ENCODE peak calls at places on chromosomes 3 and 15, in six cellular contexts. P is IMR-90, R is neuronal stem cell, D is trophoblast cell, A is H1, S is mesenchymal stem cell. W is an unnamed sample.

GRCh38 chr15:49456166-49456565 is 33.1 kb downstream of the FGF7 start:
- DNase-seq in D (no peak), R (no peak), P (no peak), A (no peak), S (no peak), W (no peak)

GRCh38 chr3:9168230-9168629 is 81.2 kb downstream of the SRGAP3 start:
- DNase-seq in D (no peak), R (no peak), P (no peak), S (no peak), A (no peak), W (peak)

GRCh38 chr3:135869439-135870105 is 96.0 kb upstream of the PPP2R3A start:
- DNase-seq in A (no peak), D (peak), R (no peak), S (no peak), P (peak), W (no peak)

GRCh38 chr3:32460031-32460749 is 42.5 kb downstream of the CMTM6 start:
- DNase-seq in P (no peak), R (peak), A (peak), S (no peak), D (no peak), W (peak)

GRCh38 chr3:87132801-87133200 is 94.3 kb upstream of the CHMP2B start:
- DNase-seq in P (no peak), D (no peak), A (no peak), R (no peak), S (no peak), W (no peak)

GRCh38 chr15:97960364-97961066 is at the start of gene ARRDC4:
- DNase-seq in S (peak), R (peak), D (peak), A (peak), P (peak), W (peak)

GRCh38 chr15:41559489-41560177 is 621 bp downstream of the TYRO3 start:
- DNase-seq in S (peak), P (no peak), A (peak), D (no peak), R (peak), W (peak)

GRCh38 chr15:25933456-25934158 is 70.5 kb upstream of the ATP10A start:
- DNase-seq in P (peak), S (peak), D (peak), A (peak), R (peak), W (peak)

GRCh38 chr15:82647045-82647834 is at the start of gene CPEB1:
- DNase-seq in A (peak), P (peak), D (no peak), R (no peak), S (peak), W (peak)

GRCh38 chr3:66186545-66186944 is 34.3 kb upstream of the SLC25A26 start:
- DNase-seq in A (no peak), P (no peak), D (no peak), R (no peak), S (no peak), W (no peak)
- H4K8ac ChIP-seq in A (no peak), P (no peak), D (no peak), R (no peak), S (no peak), W (no peak)

GRCh38 chr3:40162616-40163015 is 146.9 kb upstream of the EIF1B start:
- DNase-seq in D (no peak), S (no peak), R (no peak), A (no peak), P (no peak), W (no peak)
- H3K4me3 ChIP-seq in D (no peak), S (no peak), R (no peak), A (no peak), P (no peak), W (no peak)

DNA sequence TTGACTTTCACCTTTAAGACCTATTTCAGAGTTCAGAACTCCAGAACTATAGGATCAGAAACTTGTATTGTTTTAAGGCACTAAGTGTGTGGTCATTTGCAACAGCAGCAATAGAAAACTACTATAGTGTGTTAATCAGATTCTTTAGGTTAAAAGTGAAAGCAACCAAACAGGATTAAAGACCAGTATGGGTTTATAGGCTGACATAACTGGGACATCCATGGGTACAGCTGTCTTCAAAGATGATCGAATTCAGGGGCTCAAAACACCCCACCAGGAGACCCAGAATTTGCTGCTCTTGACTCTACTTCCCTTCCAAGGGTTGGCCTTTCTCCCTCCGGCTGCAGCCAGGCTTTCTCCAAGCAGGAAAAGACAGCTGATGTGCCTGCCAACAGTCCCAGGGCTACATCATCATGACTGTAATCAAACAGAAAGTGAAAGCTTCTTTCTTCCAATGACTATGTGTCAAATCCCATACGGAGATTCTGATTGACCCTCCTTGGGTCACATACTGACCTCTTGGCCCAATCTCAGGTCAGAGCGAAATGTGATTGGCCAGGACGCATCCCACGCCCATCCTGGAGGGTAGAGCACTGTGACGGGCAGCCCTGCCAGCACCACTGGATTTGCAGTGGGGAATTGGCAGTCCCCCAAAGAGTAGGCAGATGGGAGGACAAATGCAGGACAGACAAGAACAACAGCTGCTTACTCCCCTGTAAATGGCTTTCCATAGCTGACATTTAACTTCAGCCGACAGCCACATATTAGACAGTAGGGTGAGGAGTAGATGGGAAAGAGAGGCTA is 51.4 kb upstream of the RNF7 start:
- DNase-seq in R (no peak), A (no peak), P (peak), S (peak), D (no peak), W (no peak)
- H3K27ac ChIP-seq in R (no peak), A (no peak), P (peak), S (no peak), D (no peak), W (no peak)

DNA sequence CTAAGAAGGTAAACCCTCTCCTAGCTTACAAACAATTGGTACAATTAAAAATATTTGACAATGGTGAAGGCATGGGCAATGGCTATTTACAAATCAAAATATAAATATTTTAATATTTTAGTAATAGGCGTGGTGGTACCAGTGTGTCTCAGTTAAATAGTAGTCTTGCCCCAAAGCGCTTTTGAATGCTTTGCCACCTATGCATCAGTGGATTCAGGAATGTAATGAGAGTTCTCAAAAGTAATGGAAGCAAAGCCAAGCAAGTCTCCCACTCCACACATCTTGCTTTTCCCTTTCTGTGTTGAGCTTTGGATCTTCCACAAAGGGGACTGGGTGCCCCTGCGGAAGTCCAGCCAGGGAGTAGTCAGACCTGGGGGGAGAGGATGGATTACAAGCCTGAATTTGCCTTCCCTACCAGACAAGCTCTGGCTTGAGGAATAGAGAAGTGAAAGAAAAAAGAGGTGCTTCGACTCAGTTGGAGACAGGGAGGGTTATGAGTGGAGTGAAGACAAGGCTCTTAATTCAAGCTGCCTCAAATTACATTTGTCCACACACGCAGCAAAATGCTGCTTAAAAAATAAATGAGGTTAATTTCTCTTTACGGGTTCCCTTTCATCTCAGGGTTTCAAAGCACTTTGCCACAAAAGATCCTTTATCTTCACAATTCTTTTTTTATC is 48.9 kb upstream of the SLC4A7 start:
- DNase-seq in R (no peak), P (peak), A (no peak), D (no peak), S (peak), W (peak)
- H4K8ac ChIP-seq in R (no peak), P (peak), A (no peak), D (no peak), S (peak), W (no peak)

GRCh38 chr3:137998121-137998520 is 11.8 kb upstream of the CLDN18 start:
- DNase-seq in D (no peak), S (no peak), A (no peak), R (no peak), P (no peak), W (no peak)

GRCh38 chr3:138003069-138003468 is 6.9 kb upstream of the CLDN18 start:
- DNase-seq in P (no peak), D (no peak), A (no peak), R (no peak), S (no peak), W (no peak)

GRCh38 chr3:137998643-137999042 is 11.3 kb upstream of the CLDN18 start:
- DNase-seq in P (no peak), D (no peak), S (no peak), R (no peak), A (no peak), W (no peak)
- H3K4me3 ChIP-seq in P (no peak), D (no peak), S (no peak), R (no peak), A (no peak), W (no peak)

GRCh38 chr15:43487271-43487895 is 5.6 kb downstream of the TP53BP1 start:
- DNase-seq in R (no peak), A (no peak), D (no peak), S (no peak), P (peak), W (no peak)

GRCh38 chr15:43483306-43484128 is 9.4 kb downstream of the TP53BP1 start:
- DNase-seq in P (no peak), R (no peak), D (no peak), A (no peak), S (peak), W (peak)

GRCh38 chr15:43488790-43489585 is 4.0 kb downstream of the TP53BP1 start:
- DNase-seq in R (no peak), P (peak), D (no peak), A (no peak), S (no peak), W (no peak)

DNA sequence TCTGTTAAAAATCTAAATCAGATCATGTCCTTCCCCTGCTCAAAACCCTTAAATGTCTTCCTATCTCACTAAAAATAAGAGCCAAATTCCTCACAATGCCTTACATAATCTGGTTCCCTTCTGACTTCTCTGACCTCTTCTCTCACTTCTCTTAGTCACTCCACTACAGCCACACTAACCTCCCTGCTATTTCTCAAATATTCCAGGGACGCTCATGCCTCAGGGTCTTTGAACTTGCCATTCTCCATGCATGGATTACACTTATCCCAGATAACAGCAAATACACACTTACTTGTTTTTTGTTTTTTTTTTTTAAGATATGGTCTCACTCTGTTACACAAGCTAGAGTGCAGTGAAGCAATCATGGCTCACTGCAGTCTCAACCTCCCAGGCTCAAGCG is 8.5 kb downstream of the TP53BP1 start:
- DNase-seq in S (peak), A (no peak), D (peak), P (no peak), R (no peak), W (no peak)
- H3K27ac ChIP-seq in S (no peak), A (no peak), D (no peak), P (no peak), R (no peak), W (no peak)

GRCh38 chr15:52309154-52309548 is 13.5 kb upstream of the MYO5C start:
- DNase-seq in P (no peak), R (no peak), A (no peak), D (no peak), S (no peak), W (no peak)
- H4K8ac ChIP-seq in P (no peak), R (no peak), A (no peak), D (no peak), S (no peak), W (no peak)

GRCh38 chr3:129116482-129116946 is 5.1 kb downstream of the RAB43 start:
- DNase-seq in R (no peak), A (no peak), S (peak), D (no peak), P (no peak), W (peak)
- H3K4me3 ChIP-seq in R (no peak), A (no peak), S (no peak), D (no peak), P (no peak), W (no peak)

DNA sequence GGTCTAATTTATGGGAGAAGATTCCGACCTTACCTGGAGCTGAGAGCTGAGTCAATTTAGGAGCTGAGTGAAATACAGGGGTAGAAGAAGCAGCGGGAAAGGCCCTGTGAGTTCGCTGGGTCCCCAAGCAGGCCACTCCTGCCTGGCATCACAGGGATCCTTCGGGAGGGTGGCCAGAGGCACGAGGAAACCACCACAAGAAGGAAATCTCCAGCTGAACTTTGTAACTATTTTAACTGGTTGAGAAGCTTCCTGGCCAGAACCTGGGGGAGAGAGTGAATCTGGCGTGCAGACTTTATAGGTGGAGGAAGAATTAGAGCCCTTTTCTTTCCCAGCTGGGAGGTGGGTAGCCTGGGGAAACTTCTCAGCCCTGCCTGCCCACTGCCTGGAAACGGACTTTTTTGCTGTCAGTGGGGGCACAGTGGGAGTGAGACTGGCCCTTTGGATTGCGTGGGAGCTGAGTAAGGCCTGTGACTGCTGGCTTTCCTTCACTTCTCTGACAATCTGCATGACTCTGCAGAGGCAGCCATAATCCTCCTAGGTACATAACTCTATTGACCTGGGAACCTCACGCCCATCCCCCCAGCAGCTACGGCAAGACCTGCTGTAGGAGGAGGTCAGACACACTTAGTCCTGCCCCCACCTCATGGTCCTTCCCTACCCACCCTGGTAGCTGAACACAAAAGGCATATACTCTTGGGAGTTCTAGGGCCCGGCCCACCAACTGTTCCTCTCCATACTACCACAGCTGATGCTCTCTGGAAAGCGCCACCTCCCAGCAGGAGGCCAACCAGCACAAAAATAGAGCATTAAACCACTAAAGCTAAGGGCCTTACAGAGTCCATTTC is 340.7 kb downstream of the CNTN3 start:
- DNase-seq in D (no peak), S (no peak), A (no peak), P (no peak), R (no peak), W (no peak)
- H3K27ac ChIP-seq in D (no peak), S (no peak), A (no peak), P (no peak), R (no peak), W (no peak)